ENCODE peak calls at places on chromosomes 2 and 18, in seven cellular contexts. C is HCT116, V is HepG2, P is SK-N-SH, W is K562, S is H1, X is GM12878. Z is an unnamed sample.

GRCh38 chr2:233033672-233034071 is 1.2 kb downstream of the NEU2 start:
- DNase-seq in W (no peak), X (no peak), V (no peak), S (no peak), P (no peak), C (no peak), Z (no peak)

GRCh38 chr18:56986829-56987228 is 160.1 kb upstream of the BOD1L2 start:
- DNase-seq in C (no peak), X (no peak), S (peak; percentile 9), P (no peak), W (no peak), V (peak; percentile 64), Z (no peak)

GRCh38 chr2:8281950-8282857 is 399.7 kb upstream of the ID2 start:
- DNase-seq in V (no peak), C (no peak), S (no peak), P (peak; percentile 81), X (no peak), W (no peak), Z (no peak)

GRCh38 chr18:57171026-57171425 is 24.1 kb downstream of the BOD1L2 start:
- DNase-seq in X (no peak), C (no peak), V (no peak), P (no peak), S (no peak), W (no peak), Z (no peak)

GRCh38 chr2:96533292-96534073 is 3.1 kb upstream of the ARID5A start:
- DNase-seq in V (no peak), C (no peak), W (no peak), X (no peak), S (no peak), P (no peak), Z (no peak)

GRCh38 chr2:162435157-162435556 is 91.2 kb downstream of the GCA start:
- DNase-seq in V (no peak), P (no peak), S (no peak), X (no peak), C (no peak), W (no peak), Z (no peak)

GRCh38 chr2:11286749-11287148 is 57.7 kb downstream of the ROCK2 start:
- DNase-seq in S (no peak), C (no peak), V (no peak), P (peak; percentile 23), W (no peak), X (no peak), Z (no peak)

GRCh38 chr2:2012505-2012904 is 268.2 kb upstream of the PXDN start:
- DNase-seq in C (no peak), V (no peak), P (no peak), W (no peak), X (no peak), S (no peak), Z (no peak)

GRCh38 chr2:12547771-12548170 is 169.0 kb upstream of the TRIB2 start:
- DNase-seq in V (no peak), C (no peak), W (no peak), X (no peak), P (no peak), S (no peak), Z (no peak)

GRCh38 chr2:113407446-113408099 is 29.9 kb upstream of the ZNG1B start:
- DNase-seq in S (no peak), X (no peak), P (no peak), V (peak; percentile 81), C (peak; percentile 31), W (no peak), Z (no peak)

GRCh38 chr2:47309952-47310800 is 92.8 kb upstream of the MSH2 start:
- DNase-seq in C (no peak), S (no peak), X (peak; percentile 100), W (peak; percentile 70), V (peak; percentile 96), P (no peak), Z (no peak)

GRCh38 chr2:2788076-2788475 is 457.0 kb upstream of the MYT1L start:
- DNase-seq in X (no peak), W (no peak), P (no peak), S (peak; percentile 63), V (no peak), C (no peak), Z (no peak)

GRCh38 chr2:48249093-48249492 is 280.9 kb upstream of the STON1 start:
- DNase-seq in W (no peak), X (no peak), P (no peak), S (no peak), V (no peak), C (no peak), Z (peak; percentile 18)

GRCh38 chr2:60028819-60029218 is 524.6 kb downstream of the BCL11A start:
- DNase-seq in X (no peak), P (no peak), V (no peak), S (no peak), C (no peak), W (no peak), Z (no peak)
- TF ChIP-seq SIN3A in X (no peak), P (no peak), V (no peak), S (no peak), C (no peak), W (no peak), Z (no peak)

GRCh38 chr2:161067846-161068245 is 92.4 kb upstream of the TANK start:
- DNase-seq in P (no peak), W (no peak), S (no peak), C (no peak), X (no peak), V (no peak), Z (no peak)

GRCh38 chr2:161059388-161059787 is 100.8 kb upstream of the TANK start:
- DNase-seq in P (no peak), S (no peak), C (no peak), W (no peak), X (no peak), V (no peak), Z (no peak)

GRCh38 chr2:161061786-161062185 is 98.4 kb upstream of the TANK start:
- DNase-seq in C (no peak), X (no peak), V (no peak), W (no peak), S (no peak), P (no peak), Z (no peak)

GRCh38 chr2:161063946-161064306 is 96.3 kb upstream of the TANK start:
- DNase-seq in W (no peak), X (no peak), C (no peak), P (no peak), S (no peak), V (no peak), Z (no peak)

DNA sequence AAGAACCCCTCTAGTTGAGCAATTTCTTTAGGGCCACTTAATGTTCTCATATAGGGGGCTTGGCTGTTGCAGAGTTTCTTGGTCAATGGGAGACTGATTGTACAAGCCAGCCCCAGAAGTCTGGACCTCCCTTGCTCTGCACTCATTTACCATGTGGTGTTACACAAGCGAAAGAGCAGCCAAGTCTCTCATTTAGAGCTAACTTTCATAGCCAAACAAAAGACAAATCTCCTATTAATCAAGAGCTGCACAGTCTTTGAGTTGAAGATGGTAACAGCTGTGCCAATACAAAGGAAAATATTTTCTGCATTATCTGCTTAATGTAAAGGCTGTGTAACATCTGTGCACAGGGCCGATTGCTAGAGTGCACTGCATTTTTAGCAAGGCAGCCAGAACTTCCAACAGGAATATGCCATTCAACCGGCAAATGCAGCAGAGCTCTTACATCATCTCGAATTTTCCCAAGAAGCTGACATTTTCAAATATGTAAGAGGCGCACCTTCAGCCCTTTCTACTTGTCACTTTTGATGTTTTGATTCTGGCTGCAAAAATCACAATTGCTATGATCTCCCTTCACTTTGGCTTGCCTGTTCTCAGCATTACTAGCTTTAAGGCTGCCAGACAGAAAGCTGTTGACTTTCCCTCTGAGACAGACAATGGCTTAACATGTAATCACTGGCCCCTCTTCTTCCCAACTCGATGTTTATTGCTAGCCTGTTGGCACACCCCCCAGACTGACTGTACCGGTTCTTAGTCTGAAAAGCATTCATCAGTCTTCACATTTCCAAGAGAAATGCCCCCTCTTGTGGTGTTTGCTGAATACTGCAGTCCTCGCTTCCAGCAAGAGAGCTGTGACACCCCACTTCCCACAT is 96.9 kb upstream of the TANK start:
- DNase-seq in V (peak; percentile 74), C (peak; percentile 75), X (peak; percentile 51), P (peak; percentile 39), S (peak; percentile 41), W (peak; percentile 46), Z (peak; percentile 55)
- TF ChIP-seq SIN3A in V (no peak), C (no peak), X (no peak), P (no peak), S (no peak), W (no peak), Z (no peak)

DNA sequence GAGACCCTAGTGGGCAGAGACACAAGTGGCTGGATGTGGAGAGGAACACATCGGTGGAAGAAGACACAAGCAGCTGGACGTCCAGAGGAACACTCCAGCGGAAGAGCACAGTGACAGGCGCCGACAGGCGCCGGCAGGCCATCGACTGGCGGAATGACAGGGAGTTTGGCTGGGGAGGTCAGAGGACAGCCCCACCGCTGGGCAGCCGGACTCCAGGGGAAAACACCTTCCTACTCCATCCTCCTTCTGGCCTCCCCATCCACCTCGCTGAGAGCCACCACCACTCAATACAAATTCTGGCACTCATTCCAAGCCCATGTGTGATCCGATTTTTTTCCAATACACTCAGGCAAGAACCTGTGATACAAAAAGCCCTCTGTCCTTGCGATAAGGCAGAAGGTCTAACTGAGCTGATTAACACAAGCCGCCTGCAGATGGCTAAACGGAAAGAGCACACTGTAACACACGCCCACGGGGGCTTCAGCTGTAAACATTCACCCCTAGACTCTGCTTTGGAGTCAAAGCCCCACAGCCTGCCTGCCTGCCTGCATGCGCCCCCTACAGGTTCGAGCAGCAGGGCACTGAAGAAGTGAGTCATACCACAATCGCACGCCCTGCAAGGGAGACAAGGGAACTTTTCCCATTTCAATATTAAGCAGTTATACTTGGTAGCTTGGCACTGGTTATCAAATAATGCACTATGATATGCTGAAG is 50.2 kb upstream of the LRP1B start:
- DNase-seq in X (no peak), P (no peak), C (peak; percentile 48), W (no peak), V (peak; percentile 43), S (peak; percentile 56), Z (no peak)
- TF ChIP-seq SIN3A in X (no peak), P (no peak), C (no peak), W (no peak), V (no peak), S (no peak), Z (no peak)

GRCh38 chr2:64845273-64845905 is 143.8 kb upstream of the SLC1A4 start:
- DNase-seq in P (no peak), V (no peak), W (no peak), X (no peak), S (no peak), C (no peak), Z (no peak)

GRCh38 chr2:64844087-64844486 is 145.1 kb upstream of the SLC1A4 start:
- DNase-seq in W (no peak), C (no peak), S (no peak), P (no peak), V (no peak), X (no peak), Z (no peak)

GRCh38 chr2:64847930-64848329 is 141.3 kb upstream of the SLC1A4 start:
- DNase-seq in S (no peak), C (no peak), P (no peak), V (no peak), X (no peak), W (no peak), Z (no peak)

GRCh38 chr2:64848363-64848762 is 140.8 kb upstream of the SLC1A4 start:
- DNase-seq in P (no peak), S (no peak), X (no peak), V (no peak), C (no peak), W (no peak), Z (no peak)

GRCh38 chr2:64846175-64846574 is 143.0 kb upstream of the SLC1A4 start:
- DNase-seq in S (no peak), V (no peak), W (no peak), X (no peak), C (no peak), P (no peak), Z (no peak)
- TF ChIP-seq SIN3A in S (no peak), V (no peak), W (no peak), X (no peak), C (no peak), P (no peak), Z (no peak)